ENCODE peak calls at places on chromosome 18, in seven cellular contexts. N, O, H, M, Z, Y and X are unnamed samples.

GRCh38 chr18:11767935-11768334 is 78.9 kb downstream of the GNAL start:
- DNase-seq in M (no peak), Z (no peak), H (no peak), O (no peak), N (no peak), Y (no peak), X (no peak)

GRCh38 chr18:29154758-29155725 is 978.1 kb upstream of the CDH2 start:
- DNase-seq in H (no peak), M (peak; percentile 51), Z (no peak), N (no peak), Y (no peak), O (peak; percentile 59), X (no peak)

GRCh38 chr18:4510709-4511108 is 55.6 kb upstream of the DLGAP1 start:
- DNase-seq in Z (no peak), H (no peak), O (no peak), N (peak; percentile 4), M (no peak), Y (no peak), X (no peak)

GRCh38 chr18:78238404-78239089 is 741.1 kb upstream of the SALL3 start:
- DNase-seq in Z (no peak), H (no peak), Y (no peak), M (no peak), O (no peak), N (no peak), X (peak; percentile 10)

GRCh38 chr18:13611616-13612110 is 114.7 kb downstream of the FAM210A start:
- DNase-seq in M (peak; percentile 14), H (no peak), N (no peak), O (no peak), Z (peak; percentile 71), Y (no peak), X (no peak)

GRCh38 chr18:22933958-22934423 is 863 bp downstream of the RBBP8 start:
- DNase-seq in N (no peak), O (no peak), H (no peak), Y (no peak), Z (no peak), M (peak; percentile 2), X (no peak)

GRCh38 chr18:77323640-77324370 is 74.2 kb downstream of the GALR1 start:
- DNase-seq in H (no peak), Z (peak; percentile 53), O (no peak), M (no peak), N (no peak), Y (no peak), X (no peak)

GRCh38 chr18:31819106-31819924 is 58.6 kb upstream of the SLC25A52 start:
- DNase-seq in M (peak; percentile 22), N (peak; percentile 50), H (no peak), Z (no peak), O (peak; percentile 12), Y (no peak), X (no peak)

GRCh38 chr18:8501044-8501443 is 108.2 kb upstream of the RAB12 start:
- DNase-seq in N (no peak), O (no peak), M (no peak), H (no peak), Z (no peak), Y (no peak), X (no peak)

GRCh38 chr18:74982946-74983635 is 225.8 kb downstream of the PTGR3 start:
- DNase-seq in Z (no peak), N (no peak), M (no peak), H (no peak), Y (no peak), O (no peak), X (no peak)

GRCh38 chr18:70419526-70419925 is 130.7 kb downstream of the SOCS6 start:
- DNase-seq in M (peak; percentile 65), H (no peak), O (no peak), N (no peak), Z (no peak), Y (no peak), X (no peak)

GRCh38 chr18:37958499-37958898 is 392.9 kb upstream of the CELF4 start:
- DNase-seq in Y (no peak), Z (no peak), H (no peak), O (no peak), N (no peak), M (no peak), X (no peak)

GRCh38 chr18:2104620-2105462 is 466.5 kb downstream of the METTL4 start:
- DNase-seq in N (peak; percentile 69), Y (peak; percentile 37), O (peak; percentile 7), H (no peak), Z (peak; percentile 38), M (peak; percentile 38), X (peak; percentile 61)

GRCh38 chr18:46332956-46333355 is 228.8 kb downstream of the HAUS1 start:
- DNase-seq in H (no peak), O (no peak), Z (no peak), M (no peak), Y (peak; percentile 17), N (no peak), X (peak; percentile 40)
- TF ChIP-seq CTCF in H (no peak), O (no peak), Z (no peak), M (no peak), Y (no peak), N (no peak), X (no peak)

GRCh38 chr18:71849407-71849806 is 694.7 kb downstream of the CBLN2 start:
- DNase-seq in N (no peak), H (no peak), M (no peak), O (no peak), Z (no peak), Y (no peak), X (peak; percentile 4)
- TF ChIP-seq CTCF in N (no peak), H (peak; percentile 37), M (peak; percentile 25), O (no peak), Z (no peak), Y (peak; percentile 20), X (no peak)

DNA sequence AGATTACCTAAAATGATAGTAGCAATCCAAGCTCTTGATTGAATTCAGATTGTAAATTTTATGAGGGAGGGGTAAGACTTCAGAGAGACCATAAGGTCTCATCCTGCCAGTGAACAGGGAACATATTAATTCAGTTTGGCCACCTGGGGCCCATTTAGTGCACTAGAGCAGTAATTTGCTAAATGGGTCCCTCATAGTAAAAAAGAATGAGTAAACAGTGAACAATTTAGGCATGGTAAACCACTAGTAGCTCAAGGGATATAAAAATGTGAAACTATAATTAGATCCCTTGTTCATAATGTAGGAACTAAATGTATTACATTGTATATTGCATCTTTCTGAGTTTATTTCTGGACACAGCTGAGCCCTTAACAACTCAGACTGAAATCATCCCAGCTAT is 4.9 kb upstream of the PHLPP1 start:
- DNase-seq in O (no peak), Y (no peak), Z (no peak), M (no peak), H (no peak), N (no peak), X (no peak)
- TF ChIP-seq CTCF in O (no peak), Y (no peak), Z (no peak), M (no peak), H (no peak), N (no peak), X (no peak)

GRCh38 chr18:27363918-27364317 is 178.8 kb upstream of the CHST9 start:
- DNase-seq in N (peak; percentile 4), H (no peak), O (no peak), Z (no peak), Y (no peak), M (no peak), X (no peak)
- TF ChIP-seq CTCF in N (peak; percentile 65), H (peak; percentile 60), O (no peak), Z (peak; percentile 45), Y (peak; percentile 67), M (no peak), X (no peak)

GRCh38 chr18:7388752-7389151 is 157.9 kb downstream of the LRRC30 start:
- DNase-seq in M (no peak), H (no peak), N (no peak), Y (peak; percentile 4), Z (no peak), O (no peak), X (no peak)
- TF ChIP-seq CTCF in M (no peak), H (no peak), N (no peak), Y (no peak), Z (no peak), O (no peak), X (no peak)

GRCh38 chr18:5853253-5853652 is 42.1 kb downstream of the TMEM200C start:
- DNase-seq in O (no peak), N (no peak), Y (no peak), M (no peak), Z (no peak), H (no peak), X (no peak)

DNA sequence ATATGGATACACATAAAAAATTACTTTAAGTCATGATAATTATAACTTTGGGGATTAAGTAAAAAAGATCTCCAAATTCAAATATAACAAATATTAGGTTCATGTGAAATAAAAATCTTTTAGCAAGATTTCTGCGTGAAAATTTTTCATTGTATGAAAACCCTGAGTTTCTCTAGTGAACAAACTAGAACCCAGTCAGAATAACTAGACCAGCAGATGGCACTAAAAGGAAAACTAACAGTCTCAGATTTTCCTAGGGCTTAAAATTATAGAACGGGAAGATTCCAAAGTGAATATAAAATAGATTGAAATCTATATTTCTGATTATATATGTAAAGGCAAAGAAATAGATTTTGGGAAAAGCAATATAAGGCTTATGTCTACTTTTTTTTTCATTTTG is 43.3 kb downstream of the TMEM200C start:
- DNase-seq in O (no peak), Y (no peak), H (no peak), M (no peak), Z (no peak), N (no peak), X (no peak)
- TF ChIP-seq CTCF in O (no peak), Y (peak; percentile 44), H (peak; percentile 60), M (no peak), Z (no peak), N (peak; percentile 45), X (no peak)

GRCh38 chr18:25843791-25844190 is 246.6 kb downstream of the SS18 start:
- DNase-seq in Y (no peak), H (no peak), M (no peak), Z (no peak), O (no peak), N (peak; percentile 12), X (no peak)
- TF ChIP-seq CTCF in Y (no peak), H (no peak), M (no peak), Z (no peak), O (no peak), N (no peak), X (no peak)

GRCh38 chr18:63977040-63977439 is 7.2 kb downstream of the SERPINB8 start:
- DNase-seq in M (no peak), H (no peak), Y (no peak), O (no peak), Z (no peak), N (no peak), X (no peak)

GRCh38 chr18:63970803-63971191 is 916 bp downstream of the SERPINB8 start:
- DNase-seq in M (no peak), O (peak; percentile 35), Y (peak; percentile 21), N (no peak), Z (peak; percentile 41), H (peak; percentile 73), X (no peak)

GRCh38 chr18:63971320-63972071 is 1.6 kb downstream of the SERPINB8 start:
- DNase-seq in N (no peak), Y (no peak), Z (no peak), O (no peak), H (no peak), M (no peak), X (peak; percentile 7)

GRCh38 chr18:63975632-63976031 is 5.8 kb downstream of the SERPINB8 start:
- DNase-seq in M (no peak), H (no peak), N (no peak), Z (no peak), O (no peak), Y (no peak), X (no peak)

DNA sequence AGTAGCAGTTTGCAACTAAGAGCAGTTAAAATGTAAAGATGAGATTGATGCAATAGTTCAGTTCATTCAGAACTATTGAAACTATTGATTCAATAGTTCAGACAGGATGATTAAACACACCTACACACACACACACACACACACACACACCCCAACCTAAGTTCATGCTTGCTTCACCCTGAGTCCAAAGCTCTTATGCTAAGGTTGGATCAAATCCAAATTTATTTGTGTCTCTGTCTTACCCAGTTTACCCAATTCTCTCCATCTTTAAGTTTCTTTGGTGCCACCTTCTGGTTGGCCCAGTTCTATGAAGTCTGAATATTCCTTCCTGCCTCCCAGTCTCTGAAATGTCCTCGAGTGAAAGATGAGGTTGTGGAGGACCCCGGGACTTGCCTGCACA is 5.1 kb downstream of the SERPINB8 start:
- DNase-seq in Z (no peak), O (no peak), M (no peak), Y (no peak), H (no peak), N (peak; percentile 3), X (peak; percentile 51)
- TF ChIP-seq CTCF in Z (peak; percentile 14), O (no peak), M (peak; percentile 58), Y (no peak), H (peak; percentile 20), N (peak; percentile 42), X (no peak)